ENCODE peak calls at places on chromosome 18, in seven cellular contexts. X, P, B, J, Y, K and G are unnamed samples.

GRCh38 chr18:59795882-59796281 is 98.7 kb upstream of the CCBE1 start:
- DNase-seq in K (no peak), Y (no peak), P (no peak), B (no peak), J (no peak), X (no peak), G (no peak)

GRCh38 chr18:74625157-74625556 is 27.5 kb downstream of the ZNF407 start:
- DNase-seq in B (no peak), P (no peak), X (no peak), K (no peak), J (no peak), Y (no peak), G (no peak)

GRCh38 chr18:45722899-45723298 is 1.1 kb upstream of the SLC14A1 start:
- DNase-seq in X (peak; percentile 60), B (peak; percentile 86), K (peak; percentile 82), Y (peak; percentile 43), P (peak; percentile 43), J (peak; percentile 45), G (peak; percentile 82)

GRCh38 chr18:3455938-3456685 is 6.1 kb downstream of the TGIF1 start:
- DNase-seq in X (no peak), K (no peak), P (no peak), Y (no peak), B (no peak), J (no peak), G (no peak)

GRCh38 chr18:77118256-77119090 is 14.1 kb downstream of the MBP start:
- DNase-seq in X (no peak), P (no peak), J (no peak), Y (no peak), K (no peak), B (peak; percentile 27), G (no peak)

GRCh38 chr18:501406-501714 is 859 bp upstream of the COLEC12 start:
- DNase-seq in P (no peak), B (peak; percentile 42), X (no peak), Y (no peak), J (no peak), K (no peak), G (no peak)

GRCh38 chr18:79826966-79827365 is 29.2 kb downstream of the KCNG2 start:
- DNase-seq in K (no peak), P (no peak), B (peak; percentile 52), X (no peak), J (no peak), Y (no peak), G (no peak)

GRCh38 chr18:37320320-37320719 is 245.3 kb downstream of the CELF4 start:
- DNase-seq in Y (no peak), P (no peak), B (no peak), X (no peak), K (no peak), J (no peak), G (no peak)

GRCh38 chr18:48481092-48481491 is 57.7 kb upstream of the CTIF start:
- DNase-seq in B (no peak), X (no peak), P (no peak), K (no peak), Y (no peak), J (no peak), G (no peak)

GRCh38 chr18:45686892-45687611 is 36.9 kb upstream of the SLC14A1 start:
- DNase-seq in B (no peak), Y (no peak), P (no peak), J (no peak), K (no peak), X (no peak), G (no peak)

GRCh38 chr18:24678113-24678512 is 217.7 kb downstream of the HRH4 start:
- DNase-seq in K (no peak), B (no peak), P (no peak), X (no peak), Y (no peak), J (no peak), G (no peak)

GRCh38 chr18:50397023-50397422 is 22.2 kb downstream of the SKA1 start:
- DNase-seq in B (no peak), J (no peak), Y (no peak), P (no peak), K (no peak), X (no peak), G (no peak)

GRCh38 chr18:49447810-49448745 is 12.4 kb downstream of the DYM start:
- DNase-seq in K (no peak), P (no peak), Y (no peak), J (no peak), X (peak; percentile 12), B (no peak), G (no peak)

GRCh38 chr18:13371689-13372404 is 153.3 kb downstream of the LDLRAD4 start:
- DNase-seq in J (no peak), X (no peak), B (no peak), K (no peak), P (no peak), Y (no peak), G (no peak)

GRCh38 chr18:43744960-43745740 is 467.9 kb upstream of the SYT4 start:
- DNase-seq in X (no peak), P (no peak), K (no peak), B (no peak), Y (no peak), J (no peak), G (no peak)

GRCh38 chr18:9949861-9950260 is 36.0 kb downstream of the VAPA start:
- DNase-seq in Y (no peak), P (no peak), K (no peak), J (no peak), X (no peak), B (no peak), G (no peak)

GRCh38 chr18:902179-902718 is 2.4 kb upstream of the ADCYAP1 start:
- DNase-seq in X (no peak), Y (no peak), B (no peak), K (no peak), P (no peak), J (peak; percentile 35), G (no peak)

GRCh38 chr18:66317243-66318090 is 286.4 kb downstream of the CDH19 start:
- DNase-seq in P (no peak), B (no peak), X (no peak), J (no peak), Y (no peak), K (no peak), G (no peak)

GRCh38 chr18:23894661-23895175 is 119.8 kb upstream of the TTC39C start:
- DNase-seq in X (no peak), P (no peak), K (no peak), B (no peak), Y (no peak), J (no peak), G (no peak)

GRCh38 chr18:78208052-78208451 is 771.6 kb upstream of the SALL3 start:
- DNase-seq in Y (no peak), K (no peak), J (no peak), X (no peak), P (no peak), B (no peak), G (no peak)